ENCODE peak calls at places on chromosomes 1 and 21, in five cellular contexts. C, U, W, S and Y are unnamed samples.
A peak's percentile ranks its signal among the peaks of the same experiment; 100 is the strongest.

GRCh38 chr1:51344602-51345299 is 14.4 kb upstream of the TTC39A start:
- DNase-seq in S (no peak), U (no peak), W (no peak), C (no peak), Y (peak; percentile 23)

GRCh38 chr1:155940993-155941844 is at the start of gene RXFP4:
- DNase-seq in U (no peak), W (no peak), S (no peak), C (no peak), Y (no peak)

GRCh38 chr1:34407140-34407539 is 230.4 kb downstream of the C1orf94 start:
- DNase-seq in C (no peak), W (no peak), S (no peak), U (peak; percentile 33), Y (no peak)

GRCh38 chr1:48697066-48697707 is 79.5 kb downstream of the BEND5 start:
- DNase-seq in U (peak; percentile 11), S (no peak), W (peak; percentile 30), C (peak; percentile 23), Y (peak; percentile 92)

GRCh38 chr1:98028800-98029199 is 108.0 kb upstream of the DPYD start:
- DNase-seq in W (no peak), C (no peak), U (no peak), S (peak; percentile 88), Y (no peak)

GRCh38 chr1:197463142-197463541 is 195.1 kb downstream of the CRB1 start:
- DNase-seq in U (no peak), S (no peak), C (no peak), W (no peak), Y (no peak)

GRCh38 chr1:38175062-38175461 is 128.5 kb upstream of the POU3F1 start:
- DNase-seq in W (peak; percentile 10), S (no peak), C (no peak), U (no peak), Y (no peak)

GRCh38 chr1:226529891-226530290 is 18.7 kb upstream of the STUM start:
- DNase-seq in C (no peak), W (no peak), U (no peak), S (no peak), Y (no peak)

GRCh38 chr21:45974073-45975016 is 7.2 kb upstream of the COL6A1 start:
- DNase-seq in U (peak; percentile 89), S (no peak), C (no peak), W (peak; percentile 50), Y (peak; percentile 58)